ENCODE peak calls at places on chromosomes 6 and 20, in six cellular contexts. D, B, Q, M, W and T are unnamed samples.

GRCh38 chr6:123829302-123829953 is 25.8 kb downstream of the NKAIN2 start:
- DNase-seq in D (no peak), B (no peak), Q (no peak), M (no peak), W (no peak), T (no peak)

GRCh38 chr6:37058084-37058586 is 52.7 kb downstream of the FGD2 start:
- DNase-seq in D (no peak), B (peak), Q (no peak), M (no peak), W (no peak), T (no peak)

GRCh38 chr6:16524380-16524707 is 236.9 kb downstream of the ATXN1 start:
- DNase-seq in D (no peak), B (no peak), Q (no peak), M (no peak), W (no peak), T (no peak)

GRCh38 chr20:59561614-59562277 is 42.6 kb upstream of the PHACTR3 start:
- DNase-seq in D (no peak), B (no peak), Q (no peak), M (no peak), W (no peak), T (no peak)

GRCh38 chr20:1402149-1402548 is 9.3 kb upstream of the FKBP1A start:
- DNase-seq in D (no peak), B (peak), Q (no peak), M (no peak), W (no peak), T (no peak)

GRCh38 chr6:38234934-38235678 is 404.6 kb downstream of the BTBD9 start:
- DNase-seq in D (no peak), B (no peak), Q (no peak), M (no peak), W (no peak), T (no peak)

GRCh38 chr20:3199976-3200755 is 4.3 kb downstream of the DDRGK1 start:
- DNase-seq in D (no peak), B (no peak), Q (no peak), M (no peak), W (no peak), T (no peak)

GRCh38 chr6:27505209-27506027 is 32.5 kb upstream of the ZNF184 start:
- DNase-seq in D (no peak), B (peak), Q (no peak), M (no peak), W (peak), T (no peak)

GRCh38 chr6:76495909-76496308 is 423.4 kb upstream of the IMPG1 start:
- DNase-seq in D (no peak), B (no peak), Q (no peak), M (no peak), W (no peak), T (no peak)

GRCh38 chr6:25660512-25660911 is 8.5 kb downstream of the SCGN start:
- DNase-seq in D (no peak), B (peak), Q (no peak), M (no peak), W (no peak), T (peak)

GRCh38 chr6:161486326-161486725 is 212.5 kb upstream of the AGPAT4 start:
- DNase-seq in D (no peak), B (peak), Q (no peak), M (peak), W (no peak), T (no peak)

GRCh38 chr6:52670502-52671409 is at the start of gene TMEM14A:
- DNase-seq in D (peak), B (peak), Q (peak), M (peak), W (peak), T (peak)
- TF ChIP-seq CTCF in D (no peak), B (no peak), Q (no peak), M (no peak), W (no peak), T (no peak)

DNA sequence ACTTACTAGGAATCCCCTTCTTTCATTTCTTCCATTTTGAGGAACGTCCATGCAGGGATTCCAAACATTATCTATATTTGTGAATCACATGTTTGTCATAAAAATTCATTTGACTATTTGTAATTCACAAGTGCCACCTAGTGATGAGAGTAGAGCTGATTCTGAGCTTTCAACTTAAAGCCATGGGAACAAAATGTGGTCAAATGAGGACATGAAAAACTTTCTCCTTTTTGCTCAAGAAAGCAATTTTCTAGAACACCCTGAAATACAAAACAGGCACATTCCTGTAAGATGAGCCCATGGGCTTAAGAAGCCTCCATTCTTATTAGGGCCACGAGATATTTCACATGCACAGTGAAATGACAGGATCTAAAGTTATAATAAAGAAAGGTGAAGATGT is 12.3 kb downstream of the MAP3K7 start:
- DNase-seq in D (no peak), B (peak), Q (no peak), M (no peak), W (no peak), T (no peak)
- TF ChIP-seq CTCF in D (no peak), B (peak), Q (no peak), M (no peak), W (no peak), T (no peak)

GRCh38 chr20:50190251-50191064 is at the start of gene CEBPB:
- DNase-seq in D (peak), B (peak), Q (peak), M (peak), W (peak), T (peak)
- TF ChIP-seq CTCF in D (peak), B (peak), Q (peak), M (peak), W (peak), T (peak)

GRCh38 chr6:116113386-116113785 is 12.5 kb downstream of the COL10A1 start:
- DNase-seq in D (no peak), B (no peak), Q (no peak), M (no peak), W (no peak), T (no peak)

GRCh38 chr6:116120430-116120829 is 5.5 kb downstream of the COL10A1 start:
- DNase-seq in D (no peak), B (no peak), Q (no peak), M (no peak), W (no peak), T (no peak)

GRCh38 chr6:116111552-116112528 is 11.2 kb downstream of the NT5DC1 start:
- DNase-seq in D (no peak), B (peak), Q (no peak), M (no peak), W (no peak), T (no peak)

GRCh38 chr6:116118608-116119007 is 7.3 kb downstream of the COL10A1 start:
- DNase-seq in D (no peak), B (no peak), Q (no peak), M (no peak), W (no peak), T (no peak)

DNA sequence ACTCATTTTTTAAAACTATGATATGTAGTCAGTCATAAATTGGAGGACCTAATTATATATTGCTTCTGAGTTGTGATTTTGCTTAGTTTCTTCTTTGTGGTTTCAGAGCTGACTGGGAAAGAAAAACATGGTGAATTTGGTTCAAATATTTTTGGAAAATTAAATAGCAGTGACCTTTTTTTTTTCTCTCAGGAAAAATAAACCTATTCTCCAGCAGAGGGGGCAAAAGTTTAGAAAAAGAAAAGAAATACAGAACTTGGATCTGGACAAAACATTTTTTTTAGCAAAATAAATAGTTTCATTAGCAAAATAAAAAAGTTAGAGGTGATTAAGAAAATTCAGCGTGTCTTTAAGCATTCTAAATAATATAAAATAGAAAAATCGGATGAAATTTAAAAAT is 10.2 kb downstream of the COL10A1 start:
- DNase-seq in D (no peak), B (peak), Q (no peak), M (no peak), W (no peak), T (no peak)
- TF ChIP-seq CTCF in D (no peak), B (peak), Q (peak), M (peak), W (no peak), T (peak)

DNA sequence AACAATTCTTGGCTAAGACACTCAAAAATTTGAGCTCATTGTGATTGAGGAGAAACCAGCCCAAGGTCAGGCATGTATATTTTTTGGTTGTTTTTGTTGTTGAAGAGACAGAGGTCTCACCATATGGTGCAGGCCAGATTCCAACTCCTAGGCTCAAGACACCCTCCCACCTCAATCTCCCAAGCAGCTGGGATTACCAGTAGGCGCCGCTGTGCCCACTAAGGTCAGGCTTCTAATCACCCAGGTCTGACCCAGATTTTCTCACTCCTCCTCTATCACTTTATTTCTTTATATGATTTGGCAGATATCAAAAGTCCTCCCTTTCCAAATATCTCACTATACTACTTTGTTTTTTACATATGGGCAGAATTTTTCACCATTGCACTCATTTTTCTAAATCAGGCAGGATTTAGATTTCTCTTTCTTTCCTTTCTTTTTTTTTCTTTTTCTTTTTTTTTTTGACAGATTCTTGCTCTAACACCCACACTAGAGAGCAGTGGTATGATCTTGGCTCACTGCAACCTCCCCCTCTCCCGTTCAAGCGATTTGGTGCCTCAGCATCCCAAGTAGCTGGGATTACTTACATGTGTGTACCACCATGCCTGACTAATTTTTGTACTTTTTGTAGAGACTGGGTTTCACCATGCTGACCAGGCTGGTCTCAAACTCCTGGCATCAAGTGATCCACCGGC is 1.7 kb upstream of the C6orf141 start:
- DNase-seq in D (no peak), B (no peak), Q (no peak), M (no peak), W (no peak), T (no peak)
- TF ChIP-seq CTCF in D (no peak), B (peak), Q (no peak), M (no peak), W (no peak), T (no peak)

GRCh38 chr6:125784365-125784764 is 6.4 kb upstream of the NCOA7 start:
- DNase-seq in D (no peak), B (peak), Q (no peak), M (no peak), W (no peak), T (no peak)

GRCh38 chr6:125781307-125781868 is 9.4 kb upstream of the NCOA7 start:
- DNase-seq in D (peak), B (peak), Q (no peak), M (no peak), W (no peak), T (no peak)

GRCh38 chr6:125780540-125781306 is 10.0 kb upstream of the NCOA7 start:
- DNase-seq in D (peak), B (peak), Q (no peak), M (peak), W (peak), T (no peak)

DNA sequence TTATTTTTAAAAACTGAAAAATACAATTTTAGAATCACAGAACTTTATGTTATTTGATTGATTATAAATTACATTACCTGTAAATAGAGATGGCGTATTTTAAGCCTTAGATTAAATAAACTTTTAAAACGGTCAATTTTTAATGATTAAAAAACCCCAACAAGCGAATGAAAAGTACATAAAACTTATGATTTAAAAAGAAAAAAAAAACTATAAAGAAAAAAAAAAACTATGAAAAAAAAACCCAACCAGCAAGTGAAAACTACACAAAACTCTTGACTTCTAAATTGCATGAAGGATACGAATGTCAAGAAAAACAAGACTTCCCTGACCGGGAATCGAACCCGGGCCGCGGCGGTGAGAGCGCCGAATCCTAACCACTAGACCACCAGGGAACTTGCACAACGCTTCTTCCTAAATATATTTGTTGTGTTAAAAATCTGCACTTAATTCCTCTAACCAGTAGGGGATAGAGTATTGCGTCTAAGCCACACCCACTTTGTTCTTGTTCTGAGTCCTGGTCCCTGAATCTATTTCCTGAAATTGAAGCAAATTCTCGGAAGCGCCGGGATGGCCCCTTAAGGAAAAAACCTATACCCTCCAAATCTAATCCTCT is 10.7 kb upstream of the NCOA7 start:
- DNase-seq in D (peak), B (peak), Q (peak), M (peak), W (peak), T (peak)
- TF ChIP-seq CTCF in D (no peak), B (no peak), Q (peak), M (peak), W (no peak), T (peak)

GRCh38 chr20:56187791-56188190 is 60.7 kb upstream of the MC3R start:
- DNase-seq in D (no peak), B (peak), Q (no peak), M (no peak), W (no peak), T (no peak)
- TF ChIP-seq CTCF in D (no peak), B (peak), Q (no peak), M (no peak), W (no peak), T (no peak)

DNA sequence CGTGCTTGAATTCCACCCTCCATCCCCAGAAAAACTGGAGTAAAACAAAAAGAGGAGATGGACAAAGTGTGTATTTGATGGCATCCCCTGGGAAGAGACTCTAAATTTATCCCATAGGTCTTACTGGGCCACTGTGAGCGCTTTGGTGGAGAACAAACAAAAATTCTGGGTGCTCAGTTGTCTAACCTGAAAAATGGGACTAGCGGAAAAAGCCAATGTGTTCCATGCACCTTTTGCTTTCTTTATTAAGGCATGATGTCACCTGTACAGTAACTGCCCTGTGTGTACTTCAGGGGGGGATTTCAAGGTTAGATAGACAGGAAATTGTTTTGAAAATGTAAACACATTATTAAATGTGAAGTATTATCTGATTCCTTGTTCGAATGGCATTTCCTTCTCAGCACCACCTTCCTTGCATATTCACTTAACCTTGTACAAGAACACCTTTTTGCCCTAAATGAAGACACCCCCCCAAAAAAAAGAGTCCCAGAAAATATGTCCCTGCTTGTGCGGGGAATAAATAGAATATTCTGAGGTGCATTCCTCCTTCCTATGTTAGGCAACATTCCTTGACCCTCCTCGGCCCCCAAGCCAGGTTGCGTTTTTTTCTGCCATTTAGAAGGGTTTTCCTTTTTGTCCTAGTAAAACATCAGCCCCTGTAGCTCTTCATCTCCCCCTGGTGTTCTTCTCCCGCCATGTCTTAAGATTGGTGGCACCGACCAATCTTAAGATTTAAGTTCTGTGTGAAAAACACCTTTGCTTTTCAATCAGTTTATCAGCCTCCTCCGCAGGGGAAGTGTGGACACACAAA is 1.1 kb upstream of the EDN1 start:
- DNase-seq in D (peak), B (peak), Q (no peak), M (peak), W (peak), T (no peak)
- TF ChIP-seq CTCF in D (no peak), B (peak), Q (peak), M (peak), W (peak), T (peak)

DNA sequence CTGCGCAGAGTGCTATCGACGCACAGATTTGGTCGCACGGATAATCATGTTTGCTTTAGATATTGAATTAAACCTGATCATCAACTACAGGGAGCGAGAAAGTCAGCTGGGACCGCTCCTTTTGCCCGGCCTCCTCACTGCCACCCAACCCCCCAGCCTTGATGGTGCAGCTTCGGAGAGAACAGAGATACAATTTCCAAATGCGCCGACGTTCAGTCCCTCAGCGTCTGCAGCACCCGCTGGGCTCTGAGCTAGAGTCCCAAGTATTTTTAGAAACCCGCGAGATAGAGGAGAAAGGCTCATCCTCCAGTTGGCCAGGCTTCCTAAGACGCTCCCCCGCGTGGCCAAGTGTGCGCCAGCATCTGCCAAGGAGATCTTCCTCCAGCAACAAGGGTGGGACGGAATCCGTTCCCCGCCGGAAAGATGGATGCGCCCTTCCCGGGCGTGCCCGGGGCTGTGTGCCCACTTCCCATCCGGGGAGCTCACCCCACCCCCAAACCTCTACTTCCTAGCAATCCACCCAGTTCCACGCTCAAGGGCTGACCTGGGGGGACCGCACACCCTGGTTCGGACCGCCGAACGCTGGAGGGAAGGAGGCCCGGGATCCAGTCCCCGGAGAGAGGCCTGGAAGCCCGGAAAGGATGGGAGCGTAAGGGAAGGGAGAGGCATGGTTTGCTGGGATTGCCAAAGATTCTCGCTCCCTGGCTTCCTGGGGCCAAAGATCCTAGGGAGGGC is 4.1 kb downstream of the NKX2-2 start:
- DNase-seq in D (no peak), B (no peak), Q (no peak), M (no peak), W (no peak), T (peak)
- TF ChIP-seq CTCF in D (no peak), B (no peak), Q (no peak), M (no peak), W (no peak), T (peak)

GRCh38 chr20:297098-297924 is at the start of gene ZCCHC3:
- DNase-seq in D (peak), B (peak), Q (peak), M (peak), W (peak), T (peak)
- TF ChIP-seq CTCF in D (no peak), B (peak), Q (peak), M (no peak), W (peak), T (no peak)